ENCODE peak calls at places on chromosomes 13 and 19, in four cellular contexts. O is A673, K is mammary epithelial cell, R is IMR-90. P is an unnamed sample.

GRCh38 chr13:23608704-23609413 is 38.6 kb downstream of the TNFRSF19 start:
- DNase-seq in R (peak), O (no peak), K (no peak), P (no peak)

GRCh38 chr19:30376272-30376671 is 4.1 kb downstream of the ZNF536 start:
- DNase-seq in K (no peak), O (no peak), R (no peak), P (no peak)

GRCh38 chr13:92842145-92842544 is 384.5 kb upstream of the GPC6 start:
- DNase-seq in R (peak), O (no peak), K (peak), P (no peak)

GRCh38 chr13:113740286-113740556 is 18.8 kb upstream of the TMEM255B start:
- DNase-seq in K (no peak), O (no peak), R (no peak), P (no peak)

GRCh38 chr19:46052896-46053295 is 12.1 kb upstream of the IGFL4 start:
- DNase-seq in K (no peak), R (no peak), O (no peak), P (no peak)

GRCh38 chr13:104318121-104318520 is 1251.9 kb upstream of the SLC10A2 start:
- DNase-seq in K (peak), O (no peak), R (peak), P (peak)

GRCh38 chr13:106573855-106574254 is 5.9 kb upstream of the ARGLU1 start:
- DNase-seq in R (peak), O (no peak), K (no peak), P (no peak)

GRCh38 chr19:48659768-48660167 is 13.0 kb downstream of the NTN5 start:
- DNase-seq in O (no peak), R (no peak), K (peak), P (peak)

GRCh38 chr19:39411006-39411831 is 1.2 kb upstream of the PLEKHG2 start:
- DNase-seq in K (peak), O (no peak), R (peak), P (peak)

GRCh38 chr19:6164906-6165531 is 29.6 kb downstream of the ACSBG2 start:
- DNase-seq in R (no peak), O (peak), K (peak), P (no peak)

GRCh38 chr13:81487151-81487550 is 1146.2 kb upstream of the SPRY2 start:
- DNase-seq in R (no peak), K (peak), O (peak), P (peak)

GRCh38 chr19:50896591-50897190 is 14.5 kb downstream of the KLK4 start:
- DNase-seq in K (peak), O (no peak), R (peak), P (peak)

GRCh38 chr13:106197506-106197905 is 338.0 kb downstream of the EFNB2 start:
- DNase-seq in O (no peak), R (no peak), K (no peak), P (no peak)

GRCh38 chr19:54104998-54105715 is 2.5 kb downstream of the NDUFA3 start:
- DNase-seq in R (no peak), O (no peak), K (no peak), P (no peak)

GRCh38 chr19:9323557-9323918 is 441 bp upstream of the ZNF559 start:
- DNase-seq in O (peak), R (peak), K (peak), P (peak)

GRCh38 chr13:43766766-43767165 is 20.0 kb downstream of the ENOX1 start:
- DNase-seq in K (no peak), R (no peak), O (no peak), P (no peak)

GRCh38 chr13:98155475-98156111 is 12.7 kb downstream of the FARP1 start:
- DNase-seq in R (peak), K (no peak), O (peak), P (no peak)

GRCh38 chr13:51451467-51452390 is 1.1 kb downstream of the INTS6 start:
- DNase-seq in O (peak), R (peak), K (peak), P (peak)

GRCh38 chr19:47229674-47230121 is 1.3 kb downstream of the BBC3 start:
- DNase-seq in O (no peak), R (peak), K (no peak), P (peak)

GRCh38 chr13:99688776-99689175 is 187.5 kb downstream of the TM9SF2 start:
- DNase-seq in O (no peak), K (no peak), R (no peak), P (no peak)

GRCh38 chr13:99686157-99686572 is 184.9 kb downstream of the TM9SF2 start:
- DNase-seq in R (peak), K (no peak), O (peak), P (no peak)

GRCh38 chr13:99689955-99690354 is 188.7 kb downstream of the TM9SF2 start:
- DNase-seq in R (no peak), O (no peak), K (no peak), P (no peak)

GRCh38 chr13:99686944-99687382 is 185.7 kb downstream of the TM9SF2 start:
- DNase-seq in K (no peak), R (no peak), O (no peak), P (no peak)

DNA sequence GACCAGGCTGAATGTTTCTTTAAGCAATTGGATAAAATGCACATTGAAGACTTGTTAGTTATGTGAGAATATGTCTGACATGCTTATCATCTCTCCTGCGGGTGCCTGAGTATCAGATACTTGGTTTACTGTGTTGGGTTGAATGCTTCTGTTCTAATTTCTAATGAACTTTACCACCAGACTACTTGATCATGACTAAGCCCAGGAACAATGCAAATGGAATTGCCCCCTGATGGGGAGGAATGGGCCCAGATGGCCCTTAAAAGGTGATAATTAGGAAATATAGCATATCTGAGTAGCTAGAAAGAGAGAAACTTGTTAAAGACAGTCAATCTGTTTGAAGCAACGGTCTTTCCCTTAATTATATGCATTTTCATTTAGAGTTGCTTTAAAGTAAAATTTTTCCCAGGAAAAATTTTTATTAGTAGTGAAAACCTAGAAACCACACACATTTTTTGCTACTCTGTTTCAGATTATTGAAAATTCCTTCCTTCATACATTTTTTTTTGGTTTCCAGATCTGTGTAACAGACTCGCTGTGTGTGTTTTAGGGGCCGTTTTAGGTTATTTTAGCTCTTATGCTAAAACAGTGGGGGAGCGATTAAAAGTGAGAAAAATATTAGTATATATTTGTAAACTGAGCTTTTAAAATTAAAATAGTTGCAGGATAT is 186.6 kb downstream of the TM9SF2 start:
- DNase-seq in K (no peak), R (no peak), O (peak), P (no peak)
- H3K4me3 ChIP-seq in K (no peak), R (no peak), O (peak), P (no peak)

GRCh38 chr13:109657395-109657794 is 129.0 kb downstream of the IRS2 start:
- DNase-seq in O (no peak), K (no peak), R (no peak), P (no peak)
- H3K4me3 ChIP-seq in O (no peak), K (no peak), R (no peak), P (no peak)

GRCh38 chr13:26759156-26759906 is 1.3 kb downstream of the GPR12 start:
- DNase-seq in K (no peak), R (no peak), O (no peak), P (no peak)
- H3K4me3 ChIP-seq in K (peak), R (no peak), O (no peak), P (peak)

GRCh38 chr19:4541114-4541805 is 1.4 kb upstream of the LRG1 start:
- DNase-seq in K (no peak), R (no peak), O (no peak), P (peak)
- H3K4me3 ChIP-seq in K (no peak), R (no peak), O (no peak), P (no peak)

GRCh38 chr19:862529-863304 is 3.3 kb downstream of the CFD start:
- DNase-seq in O (peak), K (peak), R (peak), P (no peak)
- H3K4me3 ChIP-seq in O (peak), K (no peak), R (no peak), P (no peak)